ENCODE peak calls at places on chromosome 19, in nine cellular contexts. One of them, this sample, is unnamed.

GRCh38 chr19:644789-645188 is 5.1 kb downstream of the FGF22 start:
- DNase-seq in breast epithelium: no peak
- DNase-seq in choroid plexus epithelial cell: no peak
- DNase-seq in uterus: no peak
- DNase-seq in brain microvascular endothelial cell: no peak
- DNase-seq in Peyer's patch: no peak
- DNase-seq in A549: no peak
- DNase-seq in endothelial cell of umbilical vein: no peak
- DNase-seq in left ventricle myocardium inferior: no peak
- DNase-seq in this sample: no peak

GRCh38 chr19:45340899-45341453 is 426 bp downstream of the KLC3 start:
- DNase-seq in breast epithelium: no peak
- DNase-seq in choroid plexus epithelial cell: peak; percentile 13
- DNase-seq in uterus: no peak
- DNase-seq in brain microvascular endothelial cell: peak; percentile 3
- DNase-seq in Peyer's patch: no peak
- DNase-seq in A549: no peak
- DNase-seq in endothelial cell of umbilical vein: no peak
- DNase-seq in left ventricle myocardium inferior: no peak
- DNase-seq in this sample: no peak

GRCh38 chr19:19817357-19817756 is 4.2 kb downstream of the ZNF506 start:
- DNase-seq in breast epithelium: no peak
- DNase-seq in choroid plexus epithelial cell: no peak
- DNase-seq in uterus: no peak
- DNase-seq in brain microvascular endothelial cell: no peak
- DNase-seq in Peyer's patch: no peak
- DNase-seq in A549: no peak
- DNase-seq in endothelial cell of umbilical vein: no peak
- DNase-seq in left ventricle myocardium inferior: no peak
- DNase-seq in this sample: no peak

GRCh38 chr19:17420267-17420924 is 549 bp downstream of the MVB12A start:
- DNase-seq in breast epithelium: no peak
- DNase-seq in choroid plexus epithelial cell: peak; percentile 13
- DNase-seq in uterus: peak; percentile 53
- DNase-seq in brain microvascular endothelial cell: no peak
- DNase-seq in Peyer's patch: peak; percentile 64
- DNase-seq in A549: peak; percentile 46
- DNase-seq in endothelial cell of umbilical vein: peak; percentile 67
- DNase-seq in left ventricle myocardium inferior: peak; percentile 23
- DNase-seq in this sample: peak; percentile 24

GRCh38 chr19:46295401-46296308 is 1.2 kb upstream of the HIF3A start:
- DNase-seq in breast epithelium: no peak
- DNase-seq in choroid plexus epithelial cell: no peak
- DNase-seq in uterus: no peak
- DNase-seq in brain microvascular endothelial cell: no peak
- DNase-seq in Peyer's patch: peak; percentile 66
- DNase-seq in A549: peak; percentile 29
- DNase-seq in endothelial cell of umbilical vein: no peak
- DNase-seq in left ventricle myocardium inferior: no peak
- DNase-seq in this sample: no peak

GRCh38 chr19:46756544-46756888 is 10.3 kb upstream of the STRN4 start:
- DNase-seq in breast epithelium: no peak
- DNase-seq in choroid plexus epithelial cell: no peak
- DNase-seq in uterus: no peak
- DNase-seq in brain microvascular endothelial cell: no peak
- DNase-seq in Peyer's patch: no peak
- DNase-seq in A549: no peak
- DNase-seq in endothelial cell of umbilical vein: peak; percentile 35
- DNase-seq in left ventricle myocardium inferior: no peak
- DNase-seq in this sample: no peak

GRCh38 chr19:11264452-11265176 is 2.3 kb upstream of the DOCK6 start:
- DNase-seq in breast epithelium: no peak
- DNase-seq in choroid plexus epithelial cell: no peak
- DNase-seq in uterus: no peak
- DNase-seq in brain microvascular endothelial cell: no peak
- DNase-seq in Peyer's patch: peak; percentile 82
- DNase-seq in A549: peak; percentile 38
- DNase-seq in endothelial cell of umbilical vein: peak; percentile 70
- DNase-seq in left ventricle myocardium inferior: peak; percentile 46
- DNase-seq in this sample: peak; percentile 86

GRCh38 chr19:58563823-58564222 is 5.4 kb upstream of the UBE2M start:
- DNase-seq in breast epithelium: peak; percentile 15
- DNase-seq in choroid plexus epithelial cell: no peak
- DNase-seq in uterus: no peak
- DNase-seq in brain microvascular endothelial cell: no peak
- DNase-seq in Peyer's patch: peak; percentile 41
- DNase-seq in A549: no peak
- DNase-seq in endothelial cell of umbilical vein: no peak
- DNase-seq in left ventricle myocardium inferior: peak; percentile 8
- DNase-seq in this sample: no peak

GRCh38 chr19:919157-920050 is 2.3 kb downstream of the KISS1R start:
- DNase-seq in breast epithelium: no peak
- DNase-seq in choroid plexus epithelial cell: no peak
- DNase-seq in uterus: no peak
- DNase-seq in brain microvascular endothelial cell: no peak
- DNase-seq in Peyer's patch: peak; percentile 73
- DNase-seq in A549: no peak
- DNase-seq in endothelial cell of umbilical vein: no peak
- DNase-seq in left ventricle myocardium inferior: no peak
- DNase-seq in this sample: no peak

GRCh38 chr19:45959517-45960025 is 14.1 kb downstream of the NOVA2 start:
- DNase-seq in breast epithelium: no peak
- DNase-seq in choroid plexus epithelial cell: no peak
- DNase-seq in uterus: no peak
- DNase-seq in brain microvascular endothelial cell: no peak
- DNase-seq in Peyer's patch: no peak
- DNase-seq in A549: no peak
- DNase-seq in endothelial cell of umbilical vein: no peak
- DNase-seq in left ventricle myocardium inferior: no peak
- DNase-seq in this sample: no peak

GRCh38 chr19:49129238-49129583 is 9.9 kb downstream of the PPFIA3 start:
- DNase-seq in breast epithelium: no peak
- DNase-seq in choroid plexus epithelial cell: no peak
- DNase-seq in uterus: no peak
- DNase-seq in brain microvascular endothelial cell: no peak
- DNase-seq in Peyer's patch: no peak
- DNase-seq in A549: no peak
- DNase-seq in endothelial cell of umbilical vein: no peak
- DNase-seq in left ventricle myocardium inferior: no peak
- DNase-seq in this sample: no peak
- H3K4me3 ChIP-seq in breast epithelium: no peak overlapping the region
- H3K4me3 ChIP-seq in choroid plexus epithelial cell: no peak overlapping the region
- H3K4me3 ChIP-seq in uterus: no peak overlapping the region
- H3K4me3 ChIP-seq in brain microvascular endothelial cell: no peak overlapping the region
- H3K4me3 ChIP-seq in Peyer's patch: no peak overlapping the region
- H3K4me3 ChIP-seq in A549: no peak overlapping the region
- H3K4me3 ChIP-seq in endothelial cell of umbilical vein: no peak overlapping the region
- H3K4me3 ChIP-seq in left ventricle myocardium inferior: no peak overlapping the region
- H3K4me3 ChIP-seq in this sample: no peak overlapping the region

GRCh38 chr19:18612772-18613588 is at the start of gene TMEM59L:
- DNase-seq in breast epithelium: no peak
- DNase-seq in choroid plexus epithelial cell: no peak
- DNase-seq in uterus: no peak
- DNase-seq in brain microvascular endothelial cell: no peak
- DNase-seq in Peyer's patch: peak; percentile 62
- DNase-seq in A549: no peak
- DNase-seq in endothelial cell of umbilical vein: no peak
- DNase-seq in left ventricle myocardium inferior: no peak
- DNase-seq in this sample: no peak
- H3K4me3 ChIP-seq in breast epithelium: peak within 1 kb of the TSS; percentile 54
- H3K4me3 ChIP-seq in choroid plexus epithelial cell: no peak within 1 kb of the TSS
- H3K4me3 ChIP-seq in uterus: peak within 1 kb of the TSS; percentile 28
- H3K4me3 ChIP-seq in brain microvascular endothelial cell: peak within 1 kb of the TSS; percentile 30
- H3K4me3 ChIP-seq in Peyer's patch: peak within 1 kb of the TSS; percentile 47
- H3K4me3 ChIP-seq in A549: peak within 1 kb of the TSS; percentile 53
- H3K4me3 ChIP-seq in endothelial cell of umbilical vein: peak within 1 kb of the TSS; percentile 28
- H3K4me3 ChIP-seq in left ventricle myocardium inferior: peak within 1 kb of the TSS; percentile 68
- H3K4me3 ChIP-seq in this sample: peak within 1 kb of the TSS; percentile 30

GRCh38 chr19:12913011-12913561 is 6.0 kb downstream of the SYCE2 start:
- DNase-seq in breast epithelium: peak; percentile 90
- DNase-seq in choroid plexus epithelial cell: peak; percentile 75
- DNase-seq in uterus: peak; percentile 63
- DNase-seq in brain microvascular endothelial cell: no peak
- DNase-seq in Peyer's patch: peak; percentile 62
- DNase-seq in A549: no peak
- DNase-seq in endothelial cell of umbilical vein: peak; percentile 31
- DNase-seq in left ventricle myocardium inferior: peak; percentile 77
- DNase-seq in this sample: no peak
- H3K4me3 ChIP-seq in breast epithelium: peak overlapping the region; percentile 40
- H3K4me3 ChIP-seq in choroid plexus epithelial cell: peak overlapping the region; percentile 41
- H3K4me3 ChIP-seq in uterus: no peak overlapping the region
- H3K4me3 ChIP-seq in brain microvascular endothelial cell: no peak overlapping the region
- H3K4me3 ChIP-seq in Peyer's patch: no peak overlapping the region
- H3K4me3 ChIP-seq in A549: no peak overlapping the region
- H3K4me3 ChIP-seq in endothelial cell of umbilical vein: no peak overlapping the region
- H3K4me3 ChIP-seq in left ventricle myocardium inferior: peak overlapping the region; percentile 52
- H3K4me3 ChIP-seq in this sample: no peak overlapping the region

GRCh38 chr19:29086646-29087045 is 126.3 kb downstream of the UQCRFS1 start:
- DNase-seq in breast epithelium: no peak
- DNase-seq in choroid plexus epithelial cell: no peak
- DNase-seq in uterus: no peak
- DNase-seq in brain microvascular endothelial cell: no peak
- DNase-seq in Peyer's patch: no peak
- DNase-seq in A549: no peak
- DNase-seq in endothelial cell of umbilical vein: no peak
- DNase-seq in left ventricle myocardium inferior: no peak
- DNase-seq in this sample: no peak
- H3K4me3 ChIP-seq in breast epithelium: no peak overlapping the region
- H3K4me3 ChIP-seq in choroid plexus epithelial cell: no peak overlapping the region
- H3K4me3 ChIP-seq in uterus: no peak overlapping the region
- H3K4me3 ChIP-seq in brain microvascular endothelial cell: no peak overlapping the region
- H3K4me3 ChIP-seq in Peyer's patch: no peak overlapping the region
- H3K4me3 ChIP-seq in A549: no peak overlapping the region
- H3K4me3 ChIP-seq in endothelial cell of umbilical vein: no peak overlapping the region
- H3K4me3 ChIP-seq in left ventricle myocardium inferior: no peak overlapping the region
- H3K4me3 ChIP-seq in this sample: no peak overlapping the region

GRCh38 chr19:5155586-5156210 is 184.9 kb downstream of the PTPRS start:
- DNase-seq in breast epithelium: no peak
- DNase-seq in choroid plexus epithelial cell: no peak
- DNase-seq in uterus: no peak
- DNase-seq in brain microvascular endothelial cell: no peak
- DNase-seq in Peyer's patch: no peak
- DNase-seq in A549: no peak
- DNase-seq in endothelial cell of umbilical vein: no peak
- DNase-seq in left ventricle myocardium inferior: no peak
- DNase-seq in this sample: no peak

GRCh38 chr19:5154129-5154798 is 185.4 kb downstream of the KDM4B start:
- DNase-seq in breast epithelium: no peak
- DNase-seq in choroid plexus epithelial cell: peak; percentile 19
- DNase-seq in uterus: peak; percentile 19
- DNase-seq in brain microvascular endothelial cell: no peak
- DNase-seq in Peyer's patch: peak; percentile 72
- DNase-seq in A549: peak; percentile 26
- DNase-seq in endothelial cell of umbilical vein: no peak
- DNase-seq in left ventricle myocardium inferior: no peak
- DNase-seq in this sample: peak; percentile 65

GRCh38 chr19:5154799-5155426 is 185.7 kb downstream of the PTPRS start:
- DNase-seq in breast epithelium: no peak
- DNase-seq in choroid plexus epithelial cell: no peak
- DNase-seq in uterus: no peak
- DNase-seq in brain microvascular endothelial cell: no peak
- DNase-seq in Peyer's patch: no peak
- DNase-seq in A549: no peak
- DNase-seq in endothelial cell of umbilical vein: no peak
- DNase-seq in left ventricle myocardium inferior: no peak
- DNase-seq in this sample: no peak

GRCh38 chr19:5157186-5157585 is 183.4 kb downstream of the PTPRS start:
- DNase-seq in breast epithelium: no peak
- DNase-seq in choroid plexus epithelial cell: no peak
- DNase-seq in uterus: no peak
- DNase-seq in brain microvascular endothelial cell: no peak
- DNase-seq in Peyer's patch: no peak
- DNase-seq in A549: no peak
- DNase-seq in endothelial cell of umbilical vein: no peak
- DNase-seq in left ventricle myocardium inferior: no peak
- DNase-seq in this sample: no peak

GRCh38 chr19:5156231-5156986 is 184.2 kb downstream of the PTPRS start:
- DNase-seq in breast epithelium: no peak
- DNase-seq in choroid plexus epithelial cell: no peak
- DNase-seq in uterus: no peak
- DNase-seq in brain microvascular endothelial cell: no peak
- DNase-seq in Peyer's patch: no peak
- DNase-seq in A549: no peak
- DNase-seq in endothelial cell of umbilical vein: no peak
- DNase-seq in left ventricle myocardium inferior: no peak
- DNase-seq in this sample: no peak
- H3K4me3 ChIP-seq in breast epithelium: no peak overlapping the region
- H3K4me3 ChIP-seq in choroid plexus epithelial cell: no peak overlapping the region
- H3K4me3 ChIP-seq in uterus: no peak overlapping the region
- H3K4me3 ChIP-seq in brain microvascular endothelial cell: no peak overlapping the region
- H3K4me3 ChIP-seq in Peyer's patch: no peak overlapping the region
- H3K4me3 ChIP-seq in A549: no peak overlapping the region
- H3K4me3 ChIP-seq in endothelial cell of umbilical vein: no peak overlapping the region
- H3K4me3 ChIP-seq in left ventricle myocardium inferior: no peak overlapping the region
- H3K4me3 ChIP-seq in this sample: no peak overlapping the region

GRCh38 chr19:42088471-42089190 is 12.7 kb downstream of the ZNF574 start:
- DNase-seq in breast epithelium: no peak
- DNase-seq in choroid plexus epithelial cell: peak; percentile 85
- DNase-seq in uterus: no peak
- DNase-seq in brain microvascular endothelial cell: peak; percentile 50
- DNase-seq in Peyer's patch: no peak
- DNase-seq in A549: no peak
- DNase-seq in endothelial cell of umbilical vein: peak; percentile 39
- DNase-seq in left ventricle myocardium inferior: no peak
- DNase-seq in this sample: no peak

GRCh38 chr19:42086188-42086736 is 10.3 kb downstream of the ZNF574 start:
- DNase-seq in breast epithelium: no peak
- DNase-seq in choroid plexus epithelial cell: no peak
- DNase-seq in uterus: no peak
- DNase-seq in brain microvascular endothelial cell: no peak
- DNase-seq in Peyer's patch: no peak
- DNase-seq in A549: no peak
- DNase-seq in endothelial cell of umbilical vein: no peak
- DNase-seq in left ventricle myocardium inferior: no peak
- DNase-seq in this sample: no peak

GRCh38 chr19:42089191-42089750 is 13.3 kb downstream of the ZNF574 start:
- DNase-seq in breast epithelium: no peak
- DNase-seq in choroid plexus epithelial cell: no peak
- DNase-seq in uterus: no peak
- DNase-seq in brain microvascular endothelial cell: no peak
- DNase-seq in Peyer's patch: no peak
- DNase-seq in A549: no peak
- DNase-seq in endothelial cell of umbilical vein: no peak
- DNase-seq in left ventricle myocardium inferior: no peak
- DNase-seq in this sample: no peak

GRCh38 chr19:42089772-42090171 is 13.8 kb downstream of the ZNF574 start:
- DNase-seq in breast epithelium: no peak
- DNase-seq in choroid plexus epithelial cell: no peak
- DNase-seq in uterus: no peak
- DNase-seq in brain microvascular endothelial cell: no peak
- DNase-seq in Peyer's patch: no peak
- DNase-seq in A549: no peak
- DNase-seq in endothelial cell of umbilical vein: no peak
- DNase-seq in left ventricle myocardium inferior: no peak
- DNase-seq in this sample: no peak

GRCh38 chr19:42086770-42087550 is 11.0 kb downstream of the ZNF574 start:
- DNase-seq in breast epithelium: no peak
- DNase-seq in choroid plexus epithelial cell: peak; percentile 94
- DNase-seq in uterus: no peak
- DNase-seq in brain microvascular endothelial cell: no peak
- DNase-seq in Peyer's patch: no peak
- DNase-seq in A549: no peak
- DNase-seq in endothelial cell of umbilical vein: no peak
- DNase-seq in left ventricle myocardium inferior: no peak
- DNase-seq in this sample: no peak
- H3K4me3 ChIP-seq in breast epithelium: no peak overlapping the region
- H3K4me3 ChIP-seq in choroid plexus epithelial cell: no peak overlapping the region
- H3K4me3 ChIP-seq in uterus: no peak overlapping the region
- H3K4me3 ChIP-seq in brain microvascular endothelial cell: no peak overlapping the region
- H3K4me3 ChIP-seq in Peyer's patch: no peak overlapping the region
- H3K4me3 ChIP-seq in A549: no peak overlapping the region
- H3K4me3 ChIP-seq in endothelial cell of umbilical vein: no peak overlapping the region
- H3K4me3 ChIP-seq in left ventricle myocardium inferior: no peak overlapping the region
- H3K4me3 ChIP-seq in this sample: no peak overlapping the region